ENCODE peak calls at places on chromosomes 1 and 21, in seven cellular contexts. One of them, this sample, is unnamed.

GRCh38 chr1:101288491-101288944 is 51.7 kb downstream of the S1PR1 start:
- DNase-seq in esophagus squamous epithelium: no peak
- DNase-seq in endothelial cell of umbilical vein: peak
- DNase-seq in H54: peak
- DNase-seq in NB4: peak
- DNase-seq in sigmoid colon: peak
- DNase-seq in A549: peak
- DNase-seq in this sample: peak

GRCh38 chr1:248821641-248822040 is 4.1 kb downstream of the SH3BP5L start:
- DNase-seq in NB4: no peak
- DNase-seq in esophagus squamous epithelium: no peak
- DNase-seq in A549: no peak
- DNase-seq in H54: no peak
- DNase-seq in endothelial cell of umbilical vein: no peak
- DNase-seq in sigmoid colon: no peak
- DNase-seq in this sample: no peak

GRCh38 chr1:226534098-226534497 is 14.5 kb upstream of the STUM start:
- DNase-seq in A549: no peak
- DNase-seq in NB4: no peak
- DNase-seq in esophagus squamous epithelium: no peak
- DNase-seq in sigmoid colon: no peak
- DNase-seq in endothelial cell of umbilical vein: no peak
- DNase-seq in H54: no peak
- DNase-seq in this sample: no peak

GRCh38 chr1:65890201-65890600 is 97.5 kb downstream of the PDE4B start:
- DNase-seq in sigmoid colon: no peak
- DNase-seq in esophagus squamous epithelium: no peak
- DNase-seq in A549: no peak
- DNase-seq in endothelial cell of umbilical vein: no peak
- DNase-seq in H54: no peak
- DNase-seq in NB4: no peak
- DNase-seq in this sample: no peak

GRCh38 chr21:39136711-39137110 is 46.5 kb downstream of the PSMG1 start:
- DNase-seq in H54: no peak
- DNase-seq in endothelial cell of umbilical vein: no peak
- DNase-seq in sigmoid colon: no peak
- DNase-seq in A549: no peak
- DNase-seq in NB4: no peak
- DNase-seq in esophagus squamous epithelium: no peak
- DNase-seq in this sample: no peak

GRCh38 chr1:42219627-42220026 is 55.1 kb upstream of the GUCA2A start:
- DNase-seq in H54: no peak
- DNase-seq in endothelial cell of umbilical vein: no peak
- DNase-seq in esophagus squamous epithelium: no peak
- DNase-seq in sigmoid colon: no peak
- DNase-seq in NB4: no peak
- DNase-seq in A549: no peak
- DNase-seq in this sample: no peak

GRCh38 chr1:183218039-183218618 is 32.1 kb downstream of the LAMC2 start:
- DNase-seq in endothelial cell of umbilical vein: no peak
- DNase-seq in sigmoid colon: no peak
- DNase-seq in NB4: no peak
- DNase-seq in A549: no peak
- DNase-seq in esophagus squamous epithelium: no peak
- DNase-seq in H54: no peak
- DNase-seq in this sample: no peak

GRCh38 chr1:8603220-8603616 is 214.2 kb downstream of the RERE start:
- DNase-seq in A549: no peak
- DNase-seq in H54: no peak
- DNase-seq in NB4: no peak
- DNase-seq in sigmoid colon: no peak
- DNase-seq in endothelial cell of umbilical vein: peak
- DNase-seq in esophagus squamous epithelium: no peak
- DNase-seq in this sample: no peak

GRCh38 chr1:197859024-197859423 is 43.4 kb upstream of the C1orf53 start:
- DNase-seq in endothelial cell of umbilical vein: no peak
- DNase-seq in esophagus squamous epithelium: no peak
- DNase-seq in A549: no peak
- DNase-seq in NB4: peak
- DNase-seq in H54: no peak
- DNase-seq in sigmoid colon: no peak
- DNase-seq in this sample: no peak

GRCh38 chr1:26134466-26134865 is 22.8 kb downstream of the PDIK1L start:
- DNase-seq in esophagus squamous epithelium: no peak
- DNase-seq in H54: no peak
- DNase-seq in endothelial cell of umbilical vein: no peak
- DNase-seq in NB4: no peak
- DNase-seq in A549: no peak
- DNase-seq in sigmoid colon: no peak
- DNase-seq in this sample: no peak

GRCh38 chr1:90488451-90488850 is 228.7 kb downstream of the BARHL2 start:
- DNase-seq in A549: no peak
- DNase-seq in sigmoid colon: no peak
- DNase-seq in NB4: no peak
- DNase-seq in H54: no peak
- DNase-seq in endothelial cell of umbilical vein: no peak
- DNase-seq in esophagus squamous epithelium: no peak
- DNase-seq in this sample: no peak

GRCh38 chr1:179077396-179077795 is 4.5 kb upstream of the TOR3A start:
- DNase-seq in H54: peak
- DNase-seq in endothelial cell of umbilical vein: no peak
- DNase-seq in A549: no peak
- DNase-seq in esophagus squamous epithelium: no peak
- DNase-seq in sigmoid colon: no peak
- DNase-seq in NB4: no peak
- DNase-seq in this sample: no peak

GRCh38 chr1:3148171-3148570 is 79.2 kb downstream of the PRDM16 start:
- DNase-seq in NB4: no peak
- DNase-seq in sigmoid colon: no peak
- DNase-seq in A549: no peak
- DNase-seq in H54: no peak
- DNase-seq in esophagus squamous epithelium: no peak
- DNase-seq in endothelial cell of umbilical vein: no peak
- DNase-seq in this sample: no peak

GRCh38 chr1:65254320-65255087 is 54.8 kb upstream of the DNAJC6 start:
- DNase-seq in endothelial cell of umbilical vein: peak
- DNase-seq in A549: peak
- DNase-seq in H54: peak
- DNase-seq in NB4: peak
- DNase-seq in esophagus squamous epithelium: no peak
- DNase-seq in sigmoid colon: peak
- DNase-seq in this sample: peak

GRCh38 chr1:26797627-26798026 is 9.9 kb downstream of the PIGV start:
- DNase-seq in H54: no peak
- DNase-seq in A549: no peak
- DNase-seq in sigmoid colon: no peak
- DNase-seq in NB4: peak
- DNase-seq in endothelial cell of umbilical vein: no peak
- DNase-seq in esophagus squamous epithelium: no peak
- DNase-seq in this sample: no peak

GRCh38 chr1:13728104-13728503 is 28.1 kb downstream of the PRDM2 start:
- DNase-seq in A549: no peak
- DNase-seq in NB4: no peak
- DNase-seq in sigmoid colon: no peak
- DNase-seq in H54: no peak
- DNase-seq in endothelial cell of umbilical vein: no peak
- DNase-seq in esophagus squamous epithelium: no peak
- DNase-seq in this sample: no peak

GRCh38 chr1:47950481-47950880 is 46.7 kb downstream of the TRABD2B start:
- DNase-seq in esophagus squamous epithelium: no peak
- DNase-seq in sigmoid colon: no peak
- DNase-seq in NB4: no peak
- DNase-seq in A549: no peak
- DNase-seq in endothelial cell of umbilical vein: no peak
- DNase-seq in H54: no peak
- DNase-seq in this sample: no peak

GRCh38 chr1:241639040-241639652 is 1.0 kb downstream of the CHML start:
- DNase-seq in A549: no peak
- DNase-seq in NB4: peak
- DNase-seq in sigmoid colon: no peak
- DNase-seq in esophagus squamous epithelium: no peak
- DNase-seq in H54: no peak
- DNase-seq in endothelial cell of umbilical vein: peak
- DNase-seq in this sample: peak

GRCh38 chr1:147341246-147341645 is 98.8 kb downstream of the CHD1L start:
- DNase-seq in sigmoid colon: no peak
- DNase-seq in endothelial cell of umbilical vein: no peak
- DNase-seq in A549: no peak
- DNase-seq in H54: no peak
- DNase-seq in esophagus squamous epithelium: no peak
- DNase-seq in NB4: no peak
- DNase-seq in this sample: no peak

GRCh38 chr1:147337040-147337439 is 94.6 kb downstream of the CHD1L start:
- DNase-seq in H54: no peak
- DNase-seq in endothelial cell of umbilical vein: no peak
- DNase-seq in NB4: no peak
- DNase-seq in esophagus squamous epithelium: no peak
- DNase-seq in sigmoid colon: no peak
- DNase-seq in A549: no peak
- DNase-seq in this sample: no peak

GRCh38 chr1:147338571-147338970 is 96.1 kb downstream of the CHD1L start:
- DNase-seq in sigmoid colon: no peak
- DNase-seq in endothelial cell of umbilical vein: no peak
- DNase-seq in NB4: no peak
- DNase-seq in H54: no peak
- DNase-seq in esophagus squamous epithelium: no peak
- DNase-seq in A549: no peak
- DNase-seq in this sample: no peak

GRCh38 chr1:147334292-147334691 is 91.8 kb downstream of the CHD1L start:
- DNase-seq in NB4: no peak
- DNase-seq in sigmoid colon: no peak
- DNase-seq in endothelial cell of umbilical vein: no peak
- DNase-seq in A549: no peak
- DNase-seq in H54: no peak
- DNase-seq in esophagus squamous epithelium: no peak
- DNase-seq in this sample: no peak

GRCh38 chr1:147336290-147336689 is 93.8 kb downstream of the CHD1L start:
- DNase-seq in sigmoid colon: no peak
- DNase-seq in H54: no peak
- DNase-seq in endothelial cell of umbilical vein: no peak
- DNase-seq in esophagus squamous epithelium: no peak
- DNase-seq in NB4: no peak
- DNase-seq in A549: no peak
- DNase-seq in this sample: no peak
- TF ChIP-seq POLR2A in sigmoid colon: no peak
- TF ChIP-seq POLR2A in H54: no peak
- TF ChIP-seq POLR2A in endothelial cell of umbilical vein: no peak
- TF ChIP-seq POLR2A in esophagus squamous epithelium: no peak
- TF ChIP-seq POLR2A in NB4: no peak
- TF ChIP-seq POLR2A in A549: no peak
- TF ChIP-seq POLR2A in this sample: no peak

DNA sequence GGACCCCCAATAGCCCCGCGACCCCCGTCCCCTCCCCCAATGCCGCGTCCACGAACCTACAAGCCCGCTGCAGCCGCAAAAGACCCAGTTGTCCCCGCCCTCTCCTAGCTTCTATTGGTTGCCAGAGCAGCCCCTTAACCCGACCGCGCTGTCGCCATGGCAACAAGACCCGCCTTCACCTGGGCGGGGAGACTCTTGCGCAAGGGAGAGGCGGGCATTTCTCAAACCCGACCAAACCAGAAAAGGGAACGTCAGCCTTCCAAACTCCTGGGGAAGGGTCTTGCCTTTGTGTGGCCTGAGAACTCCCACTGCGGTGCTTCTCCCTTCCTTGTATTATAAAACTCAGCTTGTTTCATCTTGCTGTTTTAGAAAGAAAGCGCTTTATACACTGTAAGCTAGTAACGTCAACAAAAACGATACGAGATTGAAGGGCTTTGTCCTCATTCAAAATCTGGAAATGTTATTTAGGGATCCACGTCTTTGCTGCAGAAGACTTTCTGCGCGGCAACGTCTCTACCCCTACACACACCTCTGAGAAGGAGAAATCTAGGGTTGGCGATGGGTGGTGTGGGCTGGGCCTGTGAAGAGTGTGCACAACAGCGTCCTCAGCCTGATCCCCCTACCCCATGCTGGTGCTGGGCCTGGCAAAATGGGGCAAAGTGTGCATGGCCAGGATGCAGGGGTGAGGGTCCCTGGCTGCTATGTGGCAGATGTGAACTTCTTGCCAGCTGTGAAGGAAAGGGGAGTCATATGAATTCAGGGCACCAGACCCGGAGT is at the start of gene TMEM9:
- DNase-seq in sigmoid colon: peak
- DNase-seq in esophagus squamous epithelium: peak
- DNase-seq in H54: peak
- DNase-seq in A549: peak
- DNase-seq in NB4: peak
- DNase-seq in endothelial cell of umbilical vein: peak
- DNase-seq in this sample: peak
- TF ChIP-seq POLR2A in sigmoid colon: no peak
- TF ChIP-seq POLR2A in esophagus squamous epithelium: no peak
- TF ChIP-seq POLR2A in H54: no peak
- TF ChIP-seq POLR2A in A549: no peak
- TF ChIP-seq POLR2A in NB4: no peak
- TF ChIP-seq POLR2A in endothelial cell of umbilical vein: no peak
- TF ChIP-seq POLR2A in this sample: no peak

DNA sequence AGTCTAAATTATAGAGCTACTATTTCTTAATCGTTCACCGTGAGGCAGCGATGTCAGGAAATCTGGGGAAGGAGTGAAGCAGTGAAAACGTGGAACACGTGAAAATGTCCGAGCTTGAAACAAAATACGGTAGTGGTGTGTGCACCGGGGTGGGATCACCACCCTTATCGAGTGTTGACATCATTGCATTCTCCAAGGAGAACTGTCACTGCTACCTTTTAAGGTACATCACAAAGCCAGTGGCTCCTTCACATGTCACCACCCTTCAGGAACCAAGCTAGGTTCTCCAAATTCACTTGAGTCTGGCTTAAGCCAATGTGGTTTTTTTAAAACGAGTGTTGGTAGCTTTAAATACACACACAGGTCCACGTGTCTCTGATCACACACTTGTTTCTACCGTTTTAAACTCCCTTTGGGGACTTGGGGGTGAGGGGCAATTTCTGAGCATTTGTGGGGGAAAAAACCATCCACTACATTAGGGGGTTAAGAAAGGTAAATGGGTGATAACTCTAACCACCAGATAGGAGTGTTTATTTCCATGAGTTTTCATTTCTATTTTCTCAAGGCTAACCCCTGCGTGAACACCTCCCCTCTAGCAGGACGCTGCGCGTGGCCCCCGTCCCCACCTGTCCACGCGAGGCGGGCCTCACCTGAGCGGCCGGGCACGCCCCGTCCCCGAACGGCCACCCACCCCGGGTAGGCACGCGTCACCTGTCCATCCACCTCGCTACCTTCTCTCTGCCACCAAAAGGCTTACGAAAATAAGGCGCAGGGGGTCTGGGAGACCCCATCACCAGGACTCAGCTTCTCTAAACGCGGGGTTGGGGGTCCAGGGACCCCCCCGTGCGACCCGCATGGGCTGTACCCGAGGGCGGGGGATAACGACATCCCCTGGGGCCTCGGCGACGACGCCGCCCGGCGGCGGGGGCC is 978 bp downstream of the PRDM15 start:
- DNase-seq in endothelial cell of umbilical vein: peak
- DNase-seq in NB4: peak
- DNase-seq in esophagus squamous epithelium: no peak
- DNase-seq in A549: no peak
- DNase-seq in sigmoid colon: no peak
- DNase-seq in H54: peak
- DNase-seq in this sample: peak
- TF ChIP-seq POLR2A in endothelial cell of umbilical vein: no peak
- TF ChIP-seq POLR2A in NB4: no peak
- TF ChIP-seq POLR2A in esophagus squamous epithelium: no peak
- TF ChIP-seq POLR2A in A549: no peak
- TF ChIP-seq POLR2A in sigmoid colon: no peak
- TF ChIP-seq POLR2A in H54: no peak
- TF ChIP-seq POLR2A in this sample: no peak

GRCh38 chr21:43193651-43194302 is 25.0 kb downstream of the CRYAA start:
- DNase-seq in NB4: peak
- DNase-seq in esophagus squamous epithelium: no peak
- DNase-seq in A549: no peak
- DNase-seq in H54: peak
- DNase-seq in endothelial cell of umbilical vein: no peak
- DNase-seq in sigmoid colon: peak
- DNase-seq in this sample: no peak
- TF ChIP-seq POLR2A in NB4: no peak
- TF ChIP-seq POLR2A in esophagus squamous epithelium: no peak
- TF ChIP-seq POLR2A in A549: no peak
- TF ChIP-seq POLR2A in H54: peak
- TF ChIP-seq POLR2A in endothelial cell of umbilical vein: no peak
- TF ChIP-seq POLR2A in sigmoid colon: no peak
- TF ChIP-seq POLR2A in this sample: no peak